ENCODE peak calls at places on chromosomes 13 and 19, in nine cellular contexts. A is astrocyte of the spinal cord; D is smooth muscle cell of the brain vasculature; S is stimulated activated CD4-positive, alpha-beta T cell treated with anti-CD3 and anti-CD28 coated beads, Interleukin-2, amount 100 ng/mL, for 48 hours; V is activated CD4-positive, alpha-beta T cell treated with anti-CD3 and anti-CD28 coated beads, Interleukin-2, amount 50 U/mL, for 4 hours; M is effector memory CD4-positive, alpha-beta T cell; B is NCI-H1105; Y is activated naive CD8-positive, alpha-beta T cell treated with anti-CD3 and anti-CD28 coated beads, Interleukin-2, amount 50 U/mL, for 24 hours; E is AG04449. W is an unnamed sample.

GRCh38 chr19:35013047-35013819 is 13.1 kb downstream of the GRAMD1A start:
- DNase-seq in B (peak; percentile 14), M (peak; percentile 73), S (peak; percentile 82), D (no peak), V (peak; percentile 81), Y (peak; percentile 87), A (peak; percentile 53), E (no peak), W (peak; percentile 70)

GRCh38 chr13:110616103-110617101 is 1.1 kb downstream of the NAXD start:
- DNase-seq in A (peak; percentile 34), E (no peak), S (no peak), V (peak; percentile 42), D (no peak), Y (peak; percentile 45), M (no peak), B (no peak), W (peak; percentile 61)

GRCh38 chr13:112144616-112145220 is 77.8 kb downstream of the SOX1 start:
- DNase-seq in A (no peak), M (no peak), V (no peak), D (no peak), S (no peak), E (no peak), B (no peak), Y (no peak), W (no peak)

GRCh38 chr13:35278917-35279316 is 197.6 kb downstream of the MAB21L1 start:
- DNase-seq in D (no peak), Y (no peak), V (no peak), B (no peak), M (no peak), E (no peak), S (no peak), A (no peak), W (no peak)

GRCh38 chr13:30504081-30504480 is 38.3 kb upstream of the HMGB1 start:
- DNase-seq in B (no peak), S (no peak), Y (no peak), D (no peak), M (no peak), V (no peak), A (no peak), E (no peak), W (peak; percentile 63)

GRCh38 chr19:2982983-2983350 is 5.6 kb downstream of the TLE6 start:
- DNase-seq in M (no peak), A (peak; percentile 89), S (no peak), D (peak; percentile 54), V (no peak), Y (no peak), B (peak; percentile 96), E (peak; percentile 67), W (peak; percentile 72)

GRCh38 chr19:55461259-55461973 is at the start of gene ISOC2:
- DNase-seq in D (peak; percentile 100), V (peak; percentile 100), B (peak; percentile 100), S (peak; percentile 100), A (peak; percentile 100), E (peak; percentile 98), M (peak; percentile 100), Y (peak; percentile 100), W (peak; percentile 100)

GRCh38 chr13:33466262-33466661 is 180.7 kb upstream of the STARD13 start:
- DNase-seq in D (no peak), S (no peak), Y (no peak), E (no peak), V (no peak), B (no peak), A (no peak), M (no peak), W (no peak)

GRCh38 chr13:75326173-75327131 is 155.5 kb downstream of the TBC1D4 start:
- DNase-seq in V (peak; percentile 29), A (peak; percentile 44), M (peak; percentile 51), B (no peak), D (no peak), S (peak; percentile 49), E (no peak), Y (peak; percentile 63), W (peak; percentile 73)

GRCh38 chr19:6710273-6711077 is 10.0 kb downstream of the C3 start:
- DNase-seq in M (no peak), A (no peak), E (no peak), S (no peak), B (no peak), V (no peak), Y (peak; percentile 27), D (no peak), W (no peak)

GRCh38 chr13:105410602-105411001 is 1124.9 kb downstream of the EFNB2 start:
- DNase-seq in B (peak; percentile 8), A (no peak), E (no peak), V (no peak), Y (peak; percentile 35), S (peak; percentile 32), M (no peak), D (no peak), W (peak; percentile 10)

GRCh38 chr19:13850910-13851753 is 25.8 kb upstream of the NANOS3 start:
- DNase-seq in Y (peak; percentile 79), D (peak; percentile 77), E (no peak), V (peak; percentile 65), S (no peak), A (peak; percentile 98), B (no peak), M (peak; percentile 70), W (peak; percentile 93)

GRCh38 chr19:13983213-13983889 is 22.8 kb downstream of the RFX1 start:
- DNase-seq in D (no peak), S (no peak), Y (peak; percentile 22), V (peak; percentile 28), E (no peak), B (no peak), A (no peak), M (peak; percentile 37), W (no peak)

GRCh38 chr19:41218615-41219507 is at the start of gene AXL:
- DNase-seq in E (peak; percentile 63), D (no peak), A (peak; percentile 76), V (no peak), M (no peak), B (no peak), S (no peak), Y (no peak), W (peak; percentile 57)

GRCh38 chr13:45827318-45827717 is 24.2 kb downstream of the SIAH3 start:
- DNase-seq in M (no peak), E (no peak), B (no peak), Y (no peak), V (no peak), A (no peak), S (no peak), D (no peak), W (no peak)

GRCh38 chr13:113915786-113916329 is 52.0 kb upstream of the GAS6 start:
- DNase-seq in S (no peak), B (no peak), V (no peak), A (no peak), D (no peak), E (no peak), Y (no peak), M (no peak), W (no peak)

GRCh38 chr13:96218475-96218874 is 128.6 kb downstream of the HS6ST3 start:
- DNase-seq in M (no peak), B (no peak), E (no peak), D (no peak), Y (no peak), S (no peak), V (no peak), A (no peak), W (no peak)

GRCh38 chr19:35767288-35768081 is 7.9 kb upstream of the ARHGAP33 start:
- DNase-seq in Y (no peak), D (no peak), B (no peak), V (no peak), E (no peak), S (no peak), M (no peak), A (no peak), W (no peak)

W was measured in iris pigment epithelial cell.